ENCODE peak calls at places on chromosomes 4 and X, in five cellular contexts. T is fibroblast of mammary gland, H is A549, J is GM23338, Q is astrocyte of the cerebellum. R is an unnamed sample.

GRCh38 chrX:129617420-129617819 is 37.3 kb downstream of the APLN start:
- DNase-seq in H (no peak), J (no peak), Q (no peak), T (no peak), R (no peak)

GRCh38 chrX:153434801-153435200 is 11.1 kb downstream of the TREX2 start:
- DNase-seq in J (no peak), Q (no peak), H (no peak), T (no peak), R (no peak)

GRCh38 chr4:25830545-25830944 is 32.2 kb downstream of the SEL1L3 start:
- DNase-seq in H (no peak), J (no peak), Q (no peak), T (no peak), R (no peak)

GRCh38 chr4:40333921-40334352 is 1.2 kb upstream of the CHRNA9 start:
- DNase-seq in H (peak), J (peak), Q (peak), T (peak), R (peak)

GRCh38 chr4:159927781-159928180 is 824.9 kb downstream of the RAPGEF2 start:
- DNase-seq in H (no peak), J (no peak), T (no peak), Q (no peak), R (no peak)

GRCh38 chrX:23003121-23003520 is 3.4 kb downstream of the DDX53 start:
- DNase-seq in J (no peak), Q (no peak), H (no peak), T (peak), R (no peak)

GRCh38 chr4:76545161-76545884 is 110.3 kb downstream of the SHROOM3 start:
- DNase-seq in J (no peak), Q (no peak), H (no peak), T (no peak), R (no peak)

GRCh38 chr4:52103314-52103713 is 52.2 kb downstream of the SPATA18 start:
- DNase-seq in Q (no peak), H (peak), T (peak), J (peak), R (no peak)

GRCh38 chr4:118120120-118120760 is 86.0 kb downstream of the NDST3 start:
- DNase-seq in J (peak), H (no peak), T (no peak), Q (no peak), R (no peak)

GRCh38 chr4:73417973-73418372 is 13.9 kb downstream of the ALB start:
- DNase-seq in Q (peak), J (peak), H (no peak), T (peak), R (no peak)

GRCh38 chr4:106140601-106141000 is 175.4 kb downstream of the TBCK start:
- DNase-seq in Q (no peak), H (peak), T (no peak), J (peak), R (no peak)

GRCh38 chrX:132270699-132271098 is 51.5 kb upstream of the RAP2C start:
- DNase-seq in J (no peak), Q (peak), H (no peak), T (peak), R (peak)

GRCh38 chrX:77493677-77494553 is 46.7 kb downstream of the FGF16 start:
- DNase-seq in Q (peak), H (peak), J (peak), T (peak), R (peak)

GRCh38 chr4:147924604-147925412 is 192.9 kb downstream of the ARHGAP10 start:
- DNase-seq in Q (peak), H (peak), J (peak), T (peak), R (no peak)

GRCh38 chrX:46279925-46280313 is 265.3 kb downstream of the ZNF674 start:
- DNase-seq in J (no peak), Q (no peak), T (peak), H (no peak), R (no peak)

GRCh38 chrX:56751071-56751470 is 22.0 kb downstream of the NBDY start:
- DNase-seq in H (no peak), Q (no peak), J (no peak), T (no peak), R (no peak)

GRCh38 chr4:37453004-37453360 is 208.4 kb downstream of the NWD2 start:
- DNase-seq in Q (peak), H (peak), T (peak), J (peak), R (no peak)
- TF ChIP-seq CTCF in Q (peak), H (peak), T (peak), J (peak), R (peak)

DNA sequence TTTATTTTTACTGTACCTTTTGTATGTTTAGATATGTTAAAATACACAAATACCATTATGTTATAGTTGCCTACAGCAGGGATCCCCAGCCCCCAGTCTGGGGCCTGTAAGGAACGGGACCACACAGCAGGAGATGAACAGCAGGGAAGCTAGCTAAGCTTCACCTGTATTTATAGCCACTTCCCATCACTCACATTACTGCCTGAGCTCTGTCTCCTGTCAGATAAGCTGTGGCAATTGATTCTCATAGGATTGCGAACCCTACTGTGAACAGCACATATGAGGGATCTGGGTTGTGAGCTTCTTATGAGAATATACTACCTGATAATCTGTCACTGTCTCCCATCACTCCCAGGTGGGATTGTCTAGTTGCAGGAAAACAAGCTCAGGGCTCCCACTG is 73.9 kb downstream of the BMPR1B start:
- DNase-seq in Q (no peak), H (no peak), T (no peak), J (no peak), R (no peak)
- TF ChIP-seq CTCF in Q (no peak), H (no peak), T (no peak), J (no peak), R (no peak)

DNA sequence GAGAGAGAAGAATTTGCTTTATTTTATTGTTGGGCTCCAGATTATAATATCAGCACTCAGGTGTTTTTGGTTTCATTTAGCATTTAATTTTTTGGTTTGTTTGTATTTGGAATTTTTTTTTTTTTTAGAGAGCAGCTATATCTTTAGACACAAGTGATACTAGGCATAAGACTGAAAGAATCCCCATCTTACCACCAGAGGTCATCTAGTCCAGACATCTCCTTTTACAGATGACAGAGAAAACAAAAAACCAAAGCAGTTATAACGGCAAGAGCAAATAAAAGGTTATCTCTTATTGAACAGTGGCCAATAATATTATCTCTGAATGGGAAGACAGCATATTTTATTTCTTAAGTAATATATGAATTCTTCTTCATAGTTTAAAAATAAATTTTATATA is 22.8 kb downstream of the USP38 start:
- DNase-seq in J (peak), H (peak), Q (no peak), T (peak), R (no peak)
- TF ChIP-seq CTCF in J (peak), H (peak), Q (no peak), T (peak), R (peak)

DNA sequence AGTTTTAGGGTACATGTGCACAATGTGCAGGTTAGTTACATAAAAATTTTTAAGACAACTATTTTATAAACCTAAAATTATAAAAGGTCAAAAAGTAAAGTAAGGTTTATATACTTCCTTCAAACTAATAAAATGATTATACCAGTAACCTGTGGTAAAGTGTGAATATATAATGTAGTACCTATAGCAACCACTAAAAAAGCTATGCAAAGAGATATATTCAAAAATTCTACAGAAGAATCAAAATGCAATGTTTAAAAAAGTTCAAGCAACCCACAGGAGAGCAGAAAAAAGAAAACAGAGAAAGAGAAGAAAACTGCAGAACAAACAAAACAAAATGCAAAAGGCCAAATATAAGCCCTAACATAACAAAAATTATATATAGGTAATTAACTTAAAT is 379.5 kb upstream of the GALNTL6 start:
- DNase-seq in T (no peak), H (no peak), J (no peak), Q (no peak), R (no peak)
- TF ChIP-seq CTCF in T (no peak), H (no peak), J (peak), Q (no peak), R (no peak)

GRCh38 chr4:41339812-41340809 is 83.4 kb downstream of the UCHL1 start:
- DNase-seq in J (peak), H (peak), Q (peak), T (peak), R (peak)
- TF ChIP-seq CTCF in J (no peak), H (no peak), Q (peak), T (no peak), R (peak)

DNA sequence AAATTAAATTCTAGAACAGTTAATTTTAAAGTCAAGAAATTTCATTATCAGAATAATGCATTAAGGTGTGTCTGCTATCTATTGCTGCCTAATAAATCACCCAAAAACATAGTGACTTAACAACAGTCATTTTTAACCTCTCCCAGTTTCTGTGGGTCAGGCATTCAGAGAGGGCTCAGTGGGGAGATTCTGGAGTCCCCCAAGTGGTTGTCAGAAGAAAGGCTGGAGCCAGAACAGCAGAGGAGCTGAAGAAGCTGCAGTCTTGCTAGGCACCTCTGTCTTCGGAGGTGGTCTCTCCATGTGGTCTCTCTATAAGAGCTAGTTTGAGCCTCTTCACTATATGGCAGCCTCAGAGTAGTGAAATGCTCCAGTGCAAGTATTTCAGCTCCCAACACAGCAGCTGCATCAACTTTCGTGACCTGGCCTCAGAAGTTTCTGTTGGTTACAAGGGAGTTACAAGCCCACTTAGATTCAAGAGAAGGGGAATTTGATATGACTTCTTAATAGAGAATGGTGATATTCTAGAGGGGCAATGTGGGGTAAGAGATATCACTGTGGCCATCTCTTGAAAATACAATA is 9.4 kb upstream of the HOPX start:
- DNase-seq in H (no peak), J (peak), T (no peak), Q (no peak), R (no peak)
- TF ChIP-seq CTCF in H (no peak), J (peak), T (no peak), Q (peak), R (no peak)

DNA sequence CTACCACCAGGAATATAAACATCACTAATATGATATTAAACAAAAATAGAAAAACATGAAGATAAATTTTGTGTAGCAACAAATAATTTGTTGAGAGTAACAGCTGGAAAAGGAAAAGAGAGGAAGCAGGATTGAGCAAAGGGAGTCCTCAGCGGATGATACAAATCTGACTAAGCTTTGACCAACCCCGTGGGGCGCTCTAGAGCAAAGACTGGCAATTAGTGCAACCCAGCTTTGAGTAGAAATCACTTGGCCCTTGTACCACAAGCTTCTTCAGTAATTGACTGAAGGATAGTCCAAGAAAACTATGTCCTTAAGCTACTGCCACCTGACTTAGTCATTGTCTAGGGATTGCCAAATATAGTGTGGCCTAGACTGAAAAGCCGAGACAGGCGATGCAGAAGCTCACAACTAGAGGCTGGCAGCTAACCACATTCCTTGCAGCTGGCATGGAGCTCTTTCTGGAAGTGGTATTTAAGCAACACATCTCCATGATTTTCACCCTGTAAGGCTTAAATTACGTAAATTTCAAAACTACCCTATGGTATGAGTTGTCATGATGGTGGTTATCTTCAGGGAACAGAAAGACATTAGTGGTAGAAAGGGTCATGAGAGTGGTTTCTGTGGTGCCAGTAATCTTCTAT is 396.0 kb downstream of the PDGFC start:
- DNase-seq in Q (no peak), T (no peak), H (no peak), J (peak), R (no peak)
- TF ChIP-seq CTCF in Q (no peak), T (no peak), H (no peak), J (peak), R (no peak)

DNA sequence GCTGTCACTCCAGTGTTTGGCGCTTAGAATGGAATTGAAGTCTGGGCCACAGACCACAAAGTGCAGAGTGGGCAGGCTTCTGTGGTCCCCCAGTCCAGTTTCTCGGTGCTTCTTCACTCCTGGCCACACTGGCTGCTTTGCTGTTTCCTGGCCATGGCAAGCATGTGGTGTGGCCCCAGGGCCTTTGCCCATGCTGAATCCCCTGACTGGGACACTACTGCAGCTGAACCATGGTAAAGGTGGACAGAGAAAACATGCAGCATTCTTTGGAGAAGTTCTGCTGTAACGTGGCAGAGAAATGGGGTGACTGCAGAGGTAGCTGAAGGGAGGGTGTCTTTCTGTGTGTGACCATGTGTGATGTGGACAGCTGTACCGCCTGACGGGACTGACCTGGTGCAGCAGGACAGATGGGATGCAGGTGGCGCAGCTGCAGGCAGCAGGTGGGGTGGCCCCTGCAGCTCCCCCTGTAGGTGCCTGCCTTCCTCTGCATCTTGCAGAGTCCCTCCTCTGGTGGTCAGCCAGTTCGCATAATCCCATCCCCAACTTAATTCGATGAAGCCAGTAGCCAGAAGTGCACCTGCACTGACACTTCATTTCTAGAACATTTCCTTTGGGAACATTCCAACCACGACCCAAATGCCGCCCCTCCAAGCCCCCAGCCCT is 13.2 kb upstream of the S100P start:
- DNase-seq in J (peak), T (no peak), Q (no peak), H (no peak), R (no peak)
- TF ChIP-seq CTCF in J (peak), T (no peak), Q (no peak), H (no peak), R (no peak)